ENCODE peak calls at places on chromosome 2, in nine cellular contexts. Z is spleen; H is fibroblast of lung; N is AG04450; W is thoracic aorta; F is stomach; A is AG09309; S is Jurkat, Clone E6-1; E is brain microvascular endothelial cell. Q is an unnamed sample.
A peak's percentile ranks its signal among the peaks of the same experiment; 100 is the strongest.

GRCh38 chr2:7880126-7880525 is 801.7 kb upstream of the ID2 start:
- DNase-seq in F (no peak), W (no peak), H (no peak), S (no peak), E (no peak), A (no peak), N (no peak), Z (no peak), Q (no peak)

GRCh38 chr2:101307950-101308431 is 510 bp downstream of the RNF149 start:
- DNase-seq in E (no peak), F (no peak), Z (peak; percentile 92), S (no peak), H (no peak), N (no peak), W (no peak), A (no peak), Q (peak; percentile 42)

GRCh38 chr2:219441451-219442205 is 7.0 kb downstream of the SPEG start:
- DNase-seq in F (peak; percentile 53), E (no peak), W (no peak), Z (peak; percentile 79), N (no peak), H (peak; percentile 69), S (peak; percentile 32), A (no peak), Q (peak; percentile 57)

GRCh38 chr2:234374671-234375245 is 122.1 kb downstream of the ARL4C start:
- DNase-seq in H (no peak), Z (peak; percentile 66), F (no peak), S (no peak), E (no peak), N (no peak), W (no peak), A (no peak), Q (no peak)

GRCh38 chr2:187867165-187867564 is 312.9 kb upstream of the TFPI start:
- DNase-seq in Z (no peak), F (no peak), N (no peak), H (no peak), W (no peak), S (no peak), A (no peak), E (no peak), Q (no peak)

GRCh38 chr2:208595386-208596275 is 189.0 kb downstream of the PTH2R start:
- DNase-seq in F (no peak), S (no peak), N (no peak), W (no peak), A (no peak), E (no peak), H (peak; percentile 0), Z (no peak), Q (no peak)

GRCh38 chr2:214103199-214104001 is 307.5 kb upstream of the VWC2L start:
- DNase-seq in Z (no peak), S (peak; percentile 57), H (peak; percentile 1), N (no peak), W (no peak), F (no peak), E (no peak), A (no peak), Q (no peak)

GRCh38 chr2:383173-383572 is 95.3 kb upstream of the ALKAL2 start:
- DNase-seq in S (no peak), N (no peak), A (no peak), Z (no peak), H (no peak), F (no peak), W (no peak), E (no peak), Q (no peak)

GRCh38 chr2:26704441-26704977 is 12.0 kb downstream of the KCNK3 start:
- DNase-seq in H (peak; percentile 83), N (no peak), W (no peak), A (peak; percentile 38), E (peak; percentile 53), Z (no peak), F (no peak), S (no peak), Q (no peak)

GRCh38 chr2:263022-263738 is 652 bp downstream of the SH3YL1 start:
- DNase-seq in H (no peak), W (no peak), S (no peak), F (no peak), E (no peak), A (no peak), Z (peak; percentile 87), N (no peak), Q (no peak)

GRCh38 chr2:88350641-88351601 is 101.6 kb downstream of the FOXI3 start:
- DNase-seq in W (no peak), H (no peak), S (peak; percentile 3), E (peak; percentile 16), Z (peak; percentile 82), N (no peak), A (no peak), F (peak; percentile 63), Q (peak; percentile 55)

GRCh38 chr2:240581811-240582210 is 4.7 kb upstream of the CAPN10 start:
- DNase-seq in W (no peak), Z (no peak), A (no peak), S (no peak), N (no peak), F (no peak), H (no peak), E (no peak), Q (no peak)

GRCh38 chr2:236577481-236578410 is 8.1 kb downstream of the ACKR3 start:
- DNase-seq in A (no peak), N (no peak), Z (no peak), W (no peak), F (no peak), S (no peak), E (no peak), H (no peak), Q (no peak)

GRCh38 chr2:19102696-19103403 is 255.6 kb downstream of the OSR1 start:
- DNase-seq in N (peak; percentile 4), A (no peak), S (no peak), H (peak; percentile 19), E (no peak), Z (no peak), W (no peak), F (no peak), Q (no peak)

GRCh38 chr2:19098467-19099160 is 259.8 kb downstream of the OSR1 start:
- DNase-seq in W (no peak), A (no peak), Z (no peak), H (peak; percentile 43), S (no peak), F (no peak), N (no peak), E (no peak), Q (no peak)

GRCh38 chr2:19101968-19102367 is 256.5 kb downstream of the OSR1 start:
- DNase-seq in N (no peak), A (no peak), H (no peak), E (no peak), S (no peak), W (no peak), Z (no peak), F (no peak), Q (no peak)

GRCh38 chr2:19100570-19100969 is 257.9 kb downstream of the OSR1 start:
- DNase-seq in Z (no peak), H (no peak), E (no peak), F (no peak), A (no peak), S (no peak), N (no peak), W (no peak), Q (no peak)

GRCh38 chr2:19099181-19099580 is 259.2 kb downstream of the OSR1 start:
- DNase-seq in N (no peak), H (no peak), E (no peak), W (no peak), A (no peak), Z (no peak), F (no peak), S (no peak), Q (no peak)
- H3K4me3 ChIP-seq in N (no peak overlapping the region), H (no peak overlapping the region), E (no peak overlapping the region), W (no peak overlapping the region), A (no peak overlapping the region), Z (no peak overlapping the region), F (no peak overlapping the region), S (no peak overlapping the region), Q (no peak overlapping the region)

GRCh38 chr2:5690231-5690630 is 2.0 kb upstream of the SOX11 start:
- DNase-seq in E (peak; percentile 40), F (no peak), Z (no peak), W (no peak), S (no peak), N (no peak), A (no peak), H (peak; percentile 46), Q (no peak)
- H3K4me3 ChIP-seq in E (peak overlapping the region; percentile 75), F (no peak overlapping the region), Z (no peak overlapping the region), W (no peak overlapping the region), S (no peak overlapping the region), N (peak overlapping the region; percentile 78), A (no peak overlapping the region), H (no peak overlapping the region), Q (no peak overlapping the region)

DNA sequence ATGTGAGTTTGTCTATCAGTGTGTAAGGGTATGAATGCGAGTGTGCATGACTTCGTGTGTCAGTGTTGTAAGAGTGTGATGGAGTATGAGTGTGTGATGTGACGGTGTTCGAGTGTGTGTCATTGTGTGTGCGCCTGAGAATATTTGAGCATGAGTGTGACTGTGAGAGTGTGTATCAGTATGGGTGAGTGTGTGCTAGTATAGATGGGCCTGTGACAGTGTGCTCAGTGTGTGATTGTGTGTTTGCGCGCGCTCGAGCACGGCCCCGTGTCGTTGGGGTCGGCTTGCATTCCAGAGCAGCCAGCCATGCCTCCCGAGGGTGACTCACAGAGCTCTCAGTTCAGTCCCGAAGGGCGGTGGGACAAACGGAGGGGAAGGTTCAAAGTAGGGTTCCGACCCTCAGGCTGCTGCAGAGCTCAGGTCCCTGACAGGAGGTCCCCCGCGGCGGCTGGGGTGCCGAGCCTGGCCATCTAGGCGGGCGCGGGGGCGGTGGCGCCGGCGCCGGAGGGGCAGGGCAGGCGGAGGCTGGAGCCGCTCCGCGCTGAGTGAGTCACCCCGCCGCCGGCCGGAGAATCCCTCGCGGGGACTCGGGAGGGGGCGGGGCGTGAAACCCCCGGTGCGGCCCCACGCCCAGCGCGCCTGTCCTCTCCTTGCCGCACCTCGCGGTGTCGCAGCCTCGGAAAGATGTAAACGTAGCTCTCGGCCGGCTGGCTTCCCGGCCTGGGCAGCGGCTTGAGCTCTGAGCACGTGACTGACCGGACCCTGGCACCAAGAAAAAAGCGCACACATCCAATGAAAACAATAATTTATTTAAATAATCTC is 3.8 kb downstream of the DLX2 start:
- DNase-seq in N (no peak), Z (peak; percentile 79), A (no peak), E (peak; percentile 74), S (no peak), H (peak; percentile 76), F (no peak), W (no peak), Q (peak; percentile 27)
- H3K4me3 ChIP-seq in N (peak overlapping the region; percentile 60), Z (no peak overlapping the region), A (peak overlapping the region; percentile 38), E (peak overlapping the region; percentile 52), S (no peak overlapping the region), H (peak overlapping the region; percentile 43), F (peak overlapping the region; percentile 27), W (peak overlapping the region; percentile 71), Q (no peak overlapping the region)

DNA sequence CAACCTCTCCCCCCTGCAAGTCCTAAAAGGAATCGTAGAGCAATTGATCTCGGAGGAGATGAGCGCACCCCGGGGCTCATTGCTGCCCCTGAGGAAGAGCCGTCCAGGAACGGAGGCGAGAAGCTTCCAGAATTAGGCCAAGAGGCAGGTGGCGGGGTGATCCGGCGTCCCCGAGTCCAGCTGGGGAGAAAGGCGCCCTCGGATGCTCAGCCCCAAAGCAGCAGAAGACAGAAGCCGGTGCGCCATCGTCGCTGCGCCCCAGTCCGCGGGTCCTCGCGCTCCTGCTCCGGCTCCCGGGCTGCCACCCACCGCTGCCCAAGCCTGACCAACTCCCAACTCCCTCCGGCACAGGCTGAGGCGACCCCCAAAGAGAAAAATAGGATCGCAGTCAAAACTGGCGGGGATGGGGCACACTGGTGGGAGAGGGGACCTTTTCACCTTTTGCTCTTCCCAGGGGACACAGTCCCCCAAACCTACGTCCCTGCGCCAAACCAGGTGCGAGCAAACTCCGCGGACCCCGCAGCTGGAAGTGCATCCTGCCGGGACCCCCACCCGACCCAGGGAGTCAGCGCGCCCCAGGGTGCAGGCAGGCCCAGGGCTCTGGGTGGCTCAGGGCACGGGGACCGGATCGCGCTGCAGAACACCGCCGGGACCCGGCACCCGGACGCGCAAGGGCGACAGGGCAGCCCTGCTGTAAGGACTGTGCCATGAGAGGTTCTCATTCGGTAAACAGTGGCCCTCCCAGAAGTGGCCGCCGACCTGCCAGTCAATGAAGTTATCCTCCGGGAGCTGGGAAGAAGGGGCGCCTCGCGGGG is 8.5 kb upstream of the MEIS1 start:
- DNase-seq in H (no peak), E (no peak), S (no peak), Z (peak; percentile 73), W (no peak), A (no peak), N (no peak), F (no peak), Q (no peak)
- H3K4me3 ChIP-seq in H (peak overlapping the region; percentile 41), E (no peak overlapping the region), S (no peak overlapping the region), Z (peak overlapping the region; percentile 16), W (peak overlapping the region; percentile 65), A (peak overlapping the region; percentile 45), N (peak overlapping the region; percentile 63), F (peak overlapping the region; percentile 42), Q (no peak overlapping the region)

Q was measured in CD4-positive, alpha-beta memory T cell.